ENCODE peak calls at places on chromosomes 11 and 22, in seven cellular contexts. T is gastrocnemius medialis, Z is neuronal stem cell, P is tibial nerve, U is uterus, C is HepG2, D is OCI-LY7. M is an unnamed sample. For H3K4me1, the result is how much of the 10 kb centered on the place peaks cover.

GRCh38 chr11:62831520-62832345 is at the start of gene STX5:
- DNase-seq in D (peak), C (peak), T (peak), P (peak), Z (peak), U (peak), M (peak)

GRCh38 chr11:67429038-67429668 is 859 bp downstream of the RPS6KB2 start:
- DNase-seq in T (no peak), D (peak), U (no peak), Z (no peak), P (no peak), C (no peak), M (no peak)

GRCh38 chr11:103637250-103637649 is 399.2 kb upstream of the DDI1 start:
- DNase-seq in D (no peak), U (no peak), C (no peak), P (no peak), T (no peak), Z (no peak), M (no peak)

GRCh38 chr11:95821640-95822039 is 31.3 kb downstream of the CEP57 start:
- DNase-seq in Z (no peak), C (no peak), T (no peak), D (no peak), P (no peak), U (no peak), M (no peak)

GRCh38 chr22:48765595-48765994 is 1062.1 kb downstream of the BRD1 start:
- DNase-seq in T (no peak), D (no peak), C (no peak), P (no peak), U (no peak), Z (no peak), M (no peak)

GRCh38 chr22:50656122-50657070 is 16.2 kb upstream of the SHANK3 start:
- DNase-seq in P (no peak), Z (no peak), C (peak), D (no peak), U (peak), T (no peak), M (no peak)

GRCh38 chr11:73298233-73298632 is 9.8 kb upstream of the ARHGEF17 start:
- DNase-seq in C (no peak), Z (no peak), U (no peak), P (no peak), T (no peak), D (no peak), M (no peak)

GRCh38 chr11:130553306-130553705 is 104.9 kb downstream of the ADAMTS15 start:
- DNase-seq in P (no peak), D (no peak), T (no peak), U (no peak), C (no peak), Z (no peak), M (no peak)

GRCh38 chr22:42966389-42966998 is 48.5 kb downstream of the PACSIN2 start:
- DNase-seq in Z (no peak), C (no peak), U (no peak), T (no peak), D (no peak), P (no peak), M (no peak)

GRCh38 chr11:78469905-78470304 is 52.3 kb upstream of the GAB2 start:
- DNase-seq in P (no peak), C (no peak), Z (no peak), U (no peak), T (no peak), D (peak), M (no peak)

GRCh38 chr11:17636721-17637120 is 82.7 kb upstream of the MYOD1 start:
- DNase-seq in D (no peak), T (no peak), Z (no peak), P (no peak), C (no peak), U (no peak), M (no peak)

GRCh38 chr22:49368221-49368975 is 459.3 kb downstream of the BRD1 start:
- DNase-seq in T (no peak), C (no peak), P (peak), U (no peak), Z (no peak), D (no peak), M (no peak)

GRCh38 chr11:93694586-93694985 is 33.1 kb downstream of the CEP295 start:
- DNase-seq in D (no peak), C (no peak), P (no peak), Z (no peak), T (no peak), U (no peak), M (no peak)

GRCh38 chr11:87971354-87971753 is 203.9 kb downstream of the RAB38 start:
- DNase-seq in P (no peak), T (no peak), C (no peak), Z (no peak), D (no peak), U (no peak), M (no peak)

GRCh38 chr22:33447733-33448132 is 389.6 kb upstream of the SYN3 start:
- DNase-seq in D (no peak), Z (no peak), T (no peak), P (no peak), U (no peak), C (no peak), M (no peak)

GRCh38 chr22:36351921-36352774 is 35.6 kb downstream of the MYH9 start:
- DNase-seq in D (no peak), C (peak), Z (no peak), T (no peak), U (no peak), P (no peak), M (no peak)
- H3K4me1 ChIP-seq in D (under half), C (half or more), Z (under half), T (half or more), U (under half), P (half or more), M (under half)

GRCh38 chr11:117873828-117874125 is 2.7 kb downstream of the FXYD6 start:
- DNase-seq in D (no peak), Z (no peak), T (no peak), P (no peak), U (no peak), C (no peak), M (no peak)

GRCh38 chr11:117871160-117871559 is 5.3 kb downstream of the FXYD6 start:
- DNase-seq in D (no peak), T (no peak), Z (no peak), U (no peak), P (no peak), C (no peak), M (no peak)

GRCh38 chr11:117871784-117872183 is 4.7 kb downstream of the FXYD6 start:
- DNase-seq in T (no peak), P (no peak), C (no peak), Z (no peak), U (no peak), D (no peak), M (no peak)

GRCh38 chr11:117872962-117873827 is 3.3 kb downstream of the FXYD6 start:
- DNase-seq in C (no peak), Z (no peak), T (no peak), P (no peak), D (no peak), U (no peak), M (no peak)

GRCh38 chr11:117872420-117872961 is 4.0 kb downstream of the FXYD6 start:
- DNase-seq in Z (no peak), U (peak), D (no peak), P (no peak), C (no peak), T (no peak), M (no peak)
- H3K4me3 ChIP-seq in Z (no peak), U (no peak), D (no peak), P (no peak), C (no peak), T (no peak), M (no peak)

GRCh38 chr11:129215506-129216245 is 23.6 kb upstream of the ARHGAP32 start:
- DNase-seq in Z (peak), C (no peak), T (no peak), U (no peak), P (no peak), D (no peak), M (peak)
- H3K4me1 ChIP-seq in Z (under half), C (under half), T (under half), U (under half), P (under half), D (under half), M (under half)

DNA sequence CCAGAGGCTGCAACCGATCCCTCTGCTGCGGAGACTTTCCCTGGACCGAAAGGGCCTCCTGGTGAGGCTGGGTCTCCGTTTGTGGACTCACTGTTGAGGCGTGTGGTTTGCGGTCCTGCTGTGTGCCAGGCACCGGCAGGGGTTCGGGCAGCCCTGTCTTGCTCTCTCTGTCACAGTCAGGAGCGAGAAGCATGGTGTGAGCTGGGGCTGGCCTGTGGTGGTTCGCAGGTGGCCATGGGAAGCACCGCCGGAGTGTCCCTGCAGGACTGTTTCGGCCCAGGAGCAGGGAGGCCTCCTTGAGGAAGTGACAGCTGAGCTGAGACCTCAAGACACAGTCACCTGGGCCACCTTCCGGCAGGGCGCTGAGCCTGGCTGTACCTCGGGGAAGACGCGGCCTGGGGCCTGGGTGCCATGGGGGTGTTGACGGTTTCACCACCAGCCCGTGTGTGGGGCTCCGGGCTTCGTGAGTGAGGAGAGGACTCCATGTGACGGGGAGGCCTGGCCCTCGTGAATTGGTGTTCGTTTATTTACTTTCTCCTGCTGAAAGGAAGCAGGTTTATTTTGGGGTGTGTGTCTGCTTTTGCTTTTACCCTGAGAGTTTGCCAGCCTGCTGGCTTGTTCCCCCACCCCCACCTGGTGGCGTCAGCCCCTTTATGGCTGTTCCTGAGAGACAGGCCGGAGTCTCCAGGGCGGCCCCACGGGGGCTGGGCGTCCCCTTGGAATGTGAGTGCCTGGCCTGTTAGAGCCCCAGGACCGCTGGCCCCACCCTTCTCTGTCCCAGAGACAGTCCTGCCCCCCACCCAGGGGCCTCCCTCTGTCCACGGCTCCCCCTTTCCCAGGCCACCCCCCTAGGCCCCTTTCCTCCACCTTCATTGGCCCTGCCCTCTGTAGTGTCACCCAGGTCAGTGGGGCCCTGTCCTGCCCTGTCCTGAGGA is 122.5 kb downstream of the KCNQ1OT1 start:
- DNase-seq in U (peak), Z (no peak), P (no peak), C (no peak), D (no peak), T (peak), M (no peak)
- H3K4me3 ChIP-seq in U (no peak), Z (no peak), P (no peak), C (no peak), D (no peak), T (no peak), M (no peak)

GRCh38 chr22:28788601-28789000 is 11.8 kb downstream of the XBP1 start:
- DNase-seq in P (no peak), U (no peak), D (no peak), C (no peak), T (no peak), Z (no peak), M (no peak)
- H3K4me1 ChIP-seq in P (under half), U (under half), D (under half), C (under half), T (under half), Z (under half), M (under half)

DNA sequence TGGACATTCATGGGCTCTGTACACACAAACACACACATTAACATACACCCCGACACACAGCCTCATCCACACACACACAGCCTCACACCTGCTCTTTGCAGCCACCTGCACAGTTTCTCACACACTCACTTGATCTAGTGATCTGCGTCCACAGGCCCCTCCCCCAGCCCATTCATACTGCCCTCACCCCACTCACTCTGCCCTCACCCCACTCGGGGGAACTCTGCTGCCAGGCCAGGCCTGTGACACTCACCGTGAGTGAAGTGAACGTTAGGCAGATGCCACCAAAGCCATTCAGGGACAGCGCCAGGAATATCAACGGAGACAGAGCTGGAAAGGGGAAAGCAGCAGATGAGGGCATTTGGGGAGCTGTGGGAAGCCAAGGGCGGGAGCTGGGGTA is 15.0 kb downstream of the SLC43A1 start:
- DNase-seq in U (no peak), C (no peak), D (no peak), T (no peak), Z (no peak), P (no peak), M (no peak)
- H3K4me3 ChIP-seq in U (no peak), C (no peak), D (no peak), T (no peak), Z (no peak), P (no peak), M (no peak)

DNA sequence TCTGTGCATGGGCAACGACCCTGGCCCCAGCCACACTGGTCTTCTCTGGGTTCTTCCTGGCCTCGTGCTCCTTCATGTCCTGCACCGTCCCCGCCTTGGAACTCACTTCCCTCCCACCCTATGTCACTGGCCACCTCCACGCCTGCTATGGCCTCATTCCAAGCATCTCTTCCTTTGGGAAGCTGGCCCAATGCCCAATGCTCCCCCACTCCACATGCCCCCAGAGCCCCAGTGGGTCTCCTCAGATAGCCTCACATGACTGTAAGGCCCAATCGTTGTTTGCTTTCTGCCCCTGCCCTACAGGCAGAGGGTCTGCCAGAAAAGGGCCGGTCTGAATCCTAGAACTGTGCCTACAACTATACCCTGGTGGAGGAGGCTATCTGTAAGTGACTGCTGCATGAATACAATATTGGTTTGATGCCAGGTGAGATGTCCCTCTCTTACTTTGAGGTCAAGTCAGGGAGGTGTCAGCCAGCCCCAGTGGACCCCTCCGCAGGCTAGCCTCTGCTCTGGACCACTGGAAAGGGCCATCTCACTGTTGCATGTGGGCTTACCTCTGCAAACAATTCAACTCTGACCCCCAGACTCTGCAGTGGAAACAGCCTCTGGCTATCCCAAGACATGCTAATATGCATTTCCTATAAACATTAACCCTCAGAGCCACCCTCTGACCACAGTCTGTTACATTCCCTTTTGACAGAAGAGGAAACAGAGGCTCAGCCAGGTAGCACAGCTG is 2.1 kb upstream of the GNAZ start:
- DNase-seq in D (no peak), T (no peak), Z (no peak), U (peak), C (no peak), P (no peak), M (no peak)
- H3K4me1 ChIP-seq in D (half or more), T (under half), Z (under half), U (under half), C (under half), P (under half), M (under half)

GRCh38 chr11:117095301-117096139 is 2.7 kb downstream of the SIK3 start:
- DNase-seq in T (no peak), Z (no peak), P (no peak), C (peak), U (no peak), D (no peak), M (no peak)
- H3K4me3 ChIP-seq in T (no peak), Z (no peak), P (no peak), C (peak), U (no peak), D (peak), M (no peak)

M was measured in iPS DF 6.9.